ENCODE peak calls at places on chromosomes 16 and 17, in eight cellular contexts. Y is breast epithelium, A is Caco-2, O is psoas muscle, T is heart right ventricle, F is adrenal gland, M is left ventricle myocardium inferior, H is fibroblast of lung. X is an unnamed sample. For H3K36me3 and H3K9me3, the result is how much of the 10 kb centered on the place peaks cover.

GRCh38 chr17:42553866-42554249 is 1.1 kb downstream of the HSD17B1 start:
- DNase-seq in Y (no peak), A (no peak), O (peak), T (no peak), F (no peak), M (no peak), H (no peak), X (no peak)

GRCh38 chr16:15874745-15875314 is 13.6 kb downstream of the CEP20 start:
- DNase-seq in Y (peak), A (peak), O (peak), T (peak), F (peak), M (peak), H (peak), X (peak)

GRCh38 chr16:57564571-57565270 is 22.3 kb downstream of the ADGRG5 start:
- DNase-seq in Y (peak), A (no peak), O (no peak), T (no peak), F (no peak), M (no peak), H (peak), X (no peak)

GRCh38 chr17:76265624-76266243 is 586 bp downstream of the UBALD2 start:
- DNase-seq in Y (peak), A (peak), O (peak), T (peak), F (no peak), M (peak), H (peak), X (peak)

GRCh38 chr16:55499281-55499680 is 9.6 kb upstream of the LPCAT2 start:
- DNase-seq in Y (no peak), A (no peak), O (no peak), T (no peak), F (no peak), M (no peak), H (no peak), X (no peak)

GRCh38 chr17:18258356-18259038 is at the start of gene FLII:
- DNase-seq in Y (no peak), A (peak), O (no peak), T (peak), F (no peak), M (peak), H (peak), X (no peak)

GRCh38 chr17:52276609-52277008 is 118.1 kb upstream of the CA10 start:
- DNase-seq in Y (no peak), A (no peak), O (no peak), T (no peak), F (no peak), M (no peak), H (no peak), X (no peak)

GRCh38 chr16:54080524-54081008 is 206.0 kb downstream of the IRX3 start:
- DNase-seq in Y (peak), A (no peak), O (no peak), T (no peak), F (no peak), M (no peak), H (peak), X (no peak)

GRCh38 chr17:382644-383533 is 30.3 kb upstream of the RPH3AL start:
- DNase-seq in Y (no peak), A (peak), O (no peak), T (peak), F (peak), M (no peak), H (peak), X (peak)

GRCh38 chr16:83272201-83272600 is 535.6 kb upstream of the HSBP1 start:
- DNase-seq in Y (no peak), A (no peak), O (no peak), T (no peak), F (no peak), M (no peak), H (no peak), X (no peak)

GRCh38 chr16:67173808-67174705 is 3.7 kb downstream of the NOL3 start:
- DNase-seq in Y (peak), A (peak), O (peak), T (peak), F (peak), M (peak), H (peak), X (peak)

GRCh38 chr16:70407811-70408274 is 31.1 kb downstream of the ST3GAL2 start:
- DNase-seq in Y (no peak), A (no peak), O (no peak), T (no peak), F (no peak), M (no peak), H (no peak), X (no peak)

GRCh38 chr16:48353565-48354163 is 31.5 kb downstream of the SIAH1 start:
- DNase-seq in Y (no peak), A (peak), O (no peak), T (peak), F (peak), M (no peak), H (peak), X (peak)

GRCh38 chr16:81385031-81385756 is 59.4 kb upstream of the CMIP start:
- DNase-seq in Y (no peak), A (no peak), O (no peak), T (no peak), F (no peak), M (no peak), H (no peak), X (no peak)

GRCh38 chr17:64378890-64379354 is 11.7 kb downstream of the PECAM1 start:
- DNase-seq in Y (no peak), A (no peak), O (no peak), T (no peak), F (no peak), M (no peak), H (peak), X (no peak)

GRCh38 chr17:75481194-75482059 is 25.0 kb downstream of the TMEM94 start:
- DNase-seq in Y (no peak), A (peak), O (no peak), T (no peak), F (no peak), M (no peak), H (no peak), X (no peak)

GRCh38 chr16:709651-710499 is 4.3 kb upstream of the FBXL16 start:
- DNase-seq in Y (no peak), A (no peak), O (no peak), T (peak), F (peak), M (no peak), H (peak), X (peak)

GRCh38 chr16:13994239-13995106 is 74.5 kb downstream of the ERCC4 start:
- DNase-seq in Y (no peak), A (no peak), O (peak), T (peak), F (peak), M (no peak), H (peak), X (no peak)

GRCh38 chr17:3972281-3972731 is 8.1 kb upstream of the ATP2A3 start:
- DNase-seq in Y (no peak), A (no peak), O (peak), T (no peak), F (no peak), M (no peak), H (no peak), X (no peak)

DNA sequence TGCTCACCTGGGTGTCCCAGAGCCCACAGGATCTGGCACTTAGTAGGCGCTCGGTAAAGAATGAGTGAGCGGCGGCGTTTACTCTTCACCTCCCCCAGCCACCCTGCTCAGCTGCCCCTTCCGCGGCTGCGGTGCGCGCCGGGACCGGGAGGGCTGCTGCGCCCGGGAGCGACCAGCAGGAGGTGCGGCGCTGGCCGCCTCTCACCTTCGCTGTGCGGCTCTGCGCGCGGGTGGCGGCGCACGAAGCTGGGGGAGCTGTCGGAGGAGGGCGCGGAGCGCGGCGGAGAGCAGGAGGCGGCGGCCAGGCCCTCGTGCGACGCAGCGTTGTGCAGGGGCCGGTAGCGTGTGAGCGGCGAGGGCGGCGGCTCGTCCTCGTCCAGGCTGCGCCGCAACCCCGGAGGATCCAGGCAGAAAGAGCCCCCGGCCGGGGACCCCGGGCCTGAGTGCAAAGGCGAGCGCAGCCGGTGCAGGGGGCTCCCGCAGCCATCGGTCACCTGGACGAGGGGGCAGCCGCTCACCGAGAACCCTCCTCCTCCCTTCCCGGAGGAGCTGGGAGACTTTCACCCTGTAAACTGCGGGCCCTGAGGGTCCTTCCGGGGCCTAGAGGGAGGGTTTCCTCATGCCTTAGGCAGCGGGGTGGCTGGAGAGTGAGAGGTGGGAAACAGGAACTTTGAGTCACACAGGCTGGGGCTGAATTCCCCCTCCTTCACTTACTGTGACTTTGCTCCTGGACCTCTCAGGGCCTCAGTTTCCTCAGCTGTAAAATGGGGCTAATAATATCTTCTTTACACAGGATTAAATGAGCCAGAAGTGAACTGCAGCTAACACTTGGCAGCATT is 12.5 kb downstream of the SAMD14 start:
- DNase-seq in Y (no peak), A (peak), O (peak), T (no peak), F (peak), M (no peak), H (peak), X (peak)
- H3K4me3 ChIP-seq in Y (peak), A (no peak), O (peak), T (peak), F (no peak), M (peak), H (no peak), X (peak)

DNA sequence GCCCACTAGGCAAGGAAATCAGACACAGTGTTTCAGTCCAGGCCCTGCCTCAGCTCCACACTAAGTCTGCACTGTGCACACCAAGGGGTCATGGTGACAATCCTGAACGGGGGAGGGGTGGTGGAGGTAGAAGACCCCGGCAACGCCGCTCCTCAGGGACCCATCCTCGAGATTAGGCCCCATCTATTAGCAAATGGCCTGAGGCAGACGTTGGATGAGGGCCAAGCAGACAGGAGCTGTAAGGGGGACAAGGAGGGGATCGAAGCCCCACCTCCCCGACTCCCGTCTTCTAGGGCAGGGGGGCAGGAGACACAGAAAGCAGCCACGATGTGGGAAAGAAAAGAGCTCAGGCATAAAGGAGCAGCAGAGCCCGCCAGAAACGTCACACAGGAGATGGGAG is 17.9 kb downstream of the CSNK1D start:
- DNase-seq in Y (no peak), A (no peak), O (peak), T (no peak), F (no peak), M (no peak), H (no peak), X (no peak)
- H3K36me3 ChIP-seq in Y (under half), A (under half), O (under half), T (under half), F (half or more), M (half or more), H (under half), X (half or more)

GRCh38 chr16:3408561-3409197 is 7.7 kb downstream of the ZNF174 start:
- DNase-seq in Y (no peak), A (no peak), O (no peak), T (no peak), F (no peak), M (no peak), H (no peak), X (no peak)

GRCh38 chr16:3413730-3414379 is 12.8 kb downstream of the ZNF174 start:
- DNase-seq in Y (no peak), A (no peak), O (no peak), T (no peak), F (no peak), M (no peak), H (no peak), X (no peak)
- H3K9me3 ChIP-seq in Y (half or more), A (under half), O (half or more), T (half or more), F (under half), M (half or more), H (under half), X (under half)

GRCh38 chr17:50283246-50283645 is 9.0 kb downstream of the TMEM92 start:
- DNase-seq in Y (no peak), A (no peak), O (peak), T (no peak), F (no peak), M (no peak), H (no peak), X (no peak)
- H3K4me3 ChIP-seq in Y (no peak), A (no peak), O (no peak), T (no peak), F (no peak), M (no peak), H (no peak), X (no peak)

GRCh38 chr16:8756755-8757154 is 40.7 kb downstream of the TMEM186 start:
- DNase-seq in Y (no peak), A (no peak), O (no peak), T (no peak), F (no peak), M (no peak), H (no peak), X (no peak)
- H3K36me3 ChIP-seq in Y (under half), A (under half), O (under half), T (under half), F (under half), M (under half), H (under half), X (under half)

DNA sequence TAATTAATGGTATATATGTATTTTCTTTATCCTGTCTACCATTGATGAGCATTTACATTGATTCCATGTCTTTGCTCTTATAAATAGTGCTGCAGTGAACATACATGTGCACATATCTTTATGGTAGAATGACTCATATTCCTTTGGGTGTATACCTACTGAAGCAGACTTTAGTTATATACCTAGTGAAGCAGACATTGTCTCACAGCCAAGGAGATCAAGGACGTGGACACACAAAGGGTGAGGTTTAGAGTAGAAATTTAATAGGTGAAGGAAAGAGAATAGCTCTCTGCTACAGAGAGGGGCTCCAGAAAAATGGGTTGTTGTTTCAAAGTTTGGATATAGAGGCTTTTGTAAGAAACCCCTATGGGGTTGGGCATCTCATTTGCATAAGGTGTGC is 700.3 kb downstream of the CDH11 start:
- DNase-seq in Y (no peak), A (no peak), O (no peak), T (no peak), F (no peak), M (no peak), H (no peak), X (no peak)
- H3K9me3 ChIP-seq in Y (under half), A (under half), O (under half), T (under half), F (under half), M (under half), H (under half), X (under half)

GRCh38 chr17:73952136-73952497 is 251.4 kb upstream of the RPL38 start:
- DNase-seq in Y (no peak), A (no peak), O (no peak), T (no peak), F (peak), M (no peak), H (no peak), X (no peak)

GRCh38 chr17:73953206-73954033 is 250.1 kb upstream of the RPL38 start:
- DNase-seq in Y (no peak), A (no peak), O (no peak), T (no peak), F (peak), M (no peak), H (no peak), X (no peak)

GRCh38 chr17:73950515-73950914 is 253.0 kb upstream of the RPL38 start:
- DNase-seq in Y (no peak), A (no peak), O (no peak), T (no peak), F (no peak), M (no peak), H (no peak), X (peak)

GRCh38 chr17:73954981-73955380 is 248.5 kb upstream of the RPL38 start:
- DNase-seq in Y (no peak), A (no peak), O (no peak), T (no peak), F (no peak), M (no peak), H (no peak), X (no peak)

DNA sequence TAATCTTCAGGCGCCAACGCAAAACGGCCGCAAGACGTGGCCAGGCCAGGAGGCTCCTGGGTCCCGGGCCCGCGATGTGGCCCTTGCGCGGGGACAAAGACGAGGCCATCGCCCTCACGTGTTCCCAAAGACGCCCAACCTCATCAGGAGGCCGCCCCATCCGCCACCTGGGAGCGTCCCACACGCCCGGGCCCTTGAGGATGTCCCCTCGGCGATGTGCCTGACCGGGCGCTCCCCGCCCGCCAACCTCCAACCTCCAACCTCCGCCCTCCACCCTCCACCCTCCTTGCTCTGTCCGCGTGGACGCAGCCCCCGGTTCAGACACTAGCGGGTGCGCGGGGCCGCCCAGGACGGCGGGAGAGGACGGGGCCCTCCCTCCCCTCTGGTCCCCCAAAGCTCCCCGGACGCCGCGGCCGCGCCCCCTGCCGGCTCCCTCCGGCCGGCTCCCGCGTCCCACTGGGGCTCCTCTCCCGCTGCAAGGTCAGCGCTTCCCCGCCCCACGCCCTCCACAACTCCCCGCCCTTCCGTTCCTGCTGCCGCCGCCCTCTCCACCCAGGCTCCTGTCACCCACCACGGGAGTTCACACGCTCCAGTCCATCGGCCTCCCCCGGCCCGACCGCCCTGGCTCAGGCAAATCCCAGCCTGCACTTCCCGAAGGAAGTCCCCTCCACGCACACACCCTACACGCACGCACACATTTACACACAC is 250.8 kb upstream of the RPL38 start:
- DNase-seq in Y (no peak), A (no peak), O (peak), T (peak), F (peak), M (peak), H (no peak), X (peak)
- H3K4me3 ChIP-seq in Y (peak), A (no peak), O (no peak), T (peak), F (no peak), M (peak), H (no peak), X (no peak)

DNA sequence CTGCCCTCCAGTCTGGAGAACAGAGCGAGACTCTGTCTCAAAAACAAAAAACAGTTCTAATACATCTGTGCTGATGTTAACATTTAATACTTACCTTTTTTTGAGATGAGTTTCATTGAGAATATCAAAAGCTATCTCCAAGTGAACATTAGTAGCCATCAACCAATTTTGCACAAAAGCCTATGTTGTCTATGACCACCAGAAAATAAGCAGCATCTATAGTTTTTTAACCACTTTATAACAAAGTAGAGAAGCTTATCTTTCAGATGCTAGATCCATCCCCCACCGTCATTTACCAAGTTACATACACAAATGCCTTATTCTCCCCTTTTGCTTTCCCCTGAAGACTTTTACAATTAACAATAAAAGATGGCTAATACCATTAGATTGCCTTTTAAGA is 4.1 kb downstream of the SRSF1 start:
- DNase-seq in Y (no peak), A (no peak), O (no peak), T (no peak), F (no peak), M (no peak), H (no peak), X (no peak)
- H3K36me3 ChIP-seq in Y (under half), A (under half), O (under half), T (under half), F (half or more), M (half or more), H (under half), X (half or more)

GRCh38 chr16:35631261-35631945 is 2172.0 kb downstream of the TP53TG3F start:
- DNase-seq in Y (no peak), A (no peak), O (no peak), T (peak), F (no peak), M (no peak), H (no peak), X (no peak)
- H3K9me3 ChIP-seq in Y (under half), A (under half), O (under half), T (under half), F (under half), M (under half), H (under half), X (under half)

DNA sequence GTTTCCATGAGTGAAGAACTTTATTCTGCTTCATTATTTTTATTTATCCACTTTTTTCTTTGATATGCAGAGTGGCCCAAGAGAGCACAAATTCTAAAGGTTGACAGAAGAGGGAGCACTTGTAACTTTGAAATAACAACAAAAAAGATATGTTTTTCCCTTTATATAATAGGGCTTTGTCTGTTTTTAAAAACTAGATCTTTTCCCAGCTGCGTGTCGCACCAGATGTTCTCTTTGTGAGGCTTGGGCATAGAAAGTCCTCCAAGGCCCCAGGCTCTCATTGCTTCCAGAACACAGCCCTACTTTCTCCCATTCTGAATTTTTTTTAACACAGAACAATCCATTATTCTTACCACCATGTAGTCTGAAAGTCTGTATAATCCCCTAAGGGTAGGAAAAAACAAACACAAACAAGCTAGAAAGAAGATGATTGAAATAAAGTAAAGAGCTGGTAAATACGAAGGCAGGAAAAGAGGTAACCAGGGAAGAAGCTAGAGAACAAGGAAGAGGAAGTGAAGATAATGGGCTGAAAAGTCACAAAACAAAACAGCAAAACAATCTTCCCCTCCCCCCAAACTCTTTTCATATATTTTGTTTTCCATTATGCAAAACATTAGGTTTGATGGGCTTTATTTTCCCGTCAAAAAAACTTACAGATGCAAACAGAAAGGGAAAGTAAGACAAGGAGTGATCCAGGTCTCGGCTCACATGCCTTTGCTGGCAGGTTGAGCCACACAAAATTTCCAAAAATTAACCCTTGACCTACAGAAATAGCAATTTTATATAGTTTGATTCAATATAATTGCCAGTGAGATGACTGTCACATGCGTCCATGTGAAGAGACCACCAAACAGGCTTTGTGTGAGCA is 160.3 kb downstream of the ABCA8 start:
- DNase-seq in Y (no peak), A (no peak), O (peak), T (peak), F (peak), M (peak), H (peak), X (peak)
- H3K4me3 ChIP-seq in Y (peak), A (no peak), O (peak), T (peak), F (no peak), M (peak), H (no peak), X (no peak)

X was measured in HAP-1.